ENCODE peak calls at places on chromosomes 5 and 9, in four cellular contexts. One of them, this sample, is unnamed.
A peak's percentile ranks its signal among the peaks of the same experiment; 100 is the strongest.

GRCh38 chr9:122220673-122221222 is 8.0 kb downstream of the LHX6 start:
- DNase-seq in upper lobe of left lung: no peak
- DNase-seq in testis: no peak
- DNase-seq in CD4-positive, alpha-beta T cell: no peak
- DNase-seq in this sample: no peak

GRCh38 chr9:75997196-75997595 is 106.7 kb downstream of the PCSK5 start:
- DNase-seq in upper lobe of left lung: no peak
- DNase-seq in testis: no peak
- DNase-seq in CD4-positive, alpha-beta T cell: no peak
- DNase-seq in this sample: no peak

GRCh38 chr9:16434522-16434921 is 435.9 kb downstream of the BNC2 start:
- DNase-seq in upper lobe of left lung: no peak
- DNase-seq in testis: no peak
- DNase-seq in CD4-positive, alpha-beta T cell: no peak
- DNase-seq in this sample: no peak

GRCh38 chr5:37272564-37272963 is 23.4 kb upstream of the CPLANE1 start:
- DNase-seq in upper lobe of left lung: no peak
- DNase-seq in testis: no peak
- DNase-seq in CD4-positive, alpha-beta T cell: no peak
- DNase-seq in this sample: no peak

GRCh38 chr9:87119328-87119881 is 172.1 kb upstream of the GAS1 start:
- DNase-seq in upper lobe of left lung: peak; percentile 50
- DNase-seq in testis: peak; percentile 36
- DNase-seq in CD4-positive, alpha-beta T cell: no peak
- DNase-seq in this sample: no peak

GRCh38 chr5:16502866-16503265 is 37.3 kb upstream of the ZNF622 start:
- DNase-seq in upper lobe of left lung: no peak
- DNase-seq in testis: no peak
- DNase-seq in CD4-positive, alpha-beta T cell: no peak
- DNase-seq in this sample: no peak

GRCh38 chr9:5842926-5843325 is 10.0 kb upstream of the ERMP1 start:
- DNase-seq in upper lobe of left lung: no peak
- DNase-seq in testis: no peak
- DNase-seq in CD4-positive, alpha-beta T cell: no peak
- DNase-seq in this sample: no peak

GRCh38 chr5:150946351-150946905 is 41.6 kb upstream of the ZNF300 start:
- DNase-seq in upper lobe of left lung: peak; percentile 51
- DNase-seq in testis: peak; percentile 95
- DNase-seq in CD4-positive, alpha-beta T cell: no peak
- DNase-seq in this sample: peak; percentile 78

GRCh38 chr9:132006657-132007370 is 72.9 kb downstream of the MED27 start:
- DNase-seq in upper lobe of left lung: no peak
- DNase-seq in testis: no peak
- DNase-seq in CD4-positive, alpha-beta T cell: no peak
- DNase-seq in this sample: no peak

GRCh38 chr9:133855802-133856592 is 117.8 kb upstream of the SARDH start:
- DNase-seq in upper lobe of left lung: no peak
- DNase-seq in testis: no peak
- DNase-seq in CD4-positive, alpha-beta T cell: no peak
- DNase-seq in this sample: no peak

GRCh38 chr9:72911247-72911775 is 41.5 kb downstream of the ALDH1A1 start:
- DNase-seq in upper lobe of left lung: no peak
- DNase-seq in testis: no peak
- DNase-seq in CD4-positive, alpha-beta T cell: no peak
- DNase-seq in this sample: no peak

GRCh38 chr5:56190500-56190899 is 42.6 kb downstream of the ANKRD55 start:
- DNase-seq in upper lobe of left lung: no peak
- DNase-seq in testis: peak; percentile 37
- DNase-seq in CD4-positive, alpha-beta T cell: peak; percentile 47
- DNase-seq in this sample: no peak

GRCh38 chr9:78971505-78971904 is 600.3 kb upstream of the TLE4 start:
- DNase-seq in upper lobe of left lung: no peak
- DNase-seq in testis: no peak
- DNase-seq in CD4-positive, alpha-beta T cell: no peak
- DNase-seq in this sample: no peak

GRCh38 chr5:123785160-123786001 is 273.4 kb downstream of the CSNK1G3 start:
- DNase-seq in upper lobe of left lung: no peak
- DNase-seq in testis: no peak
- DNase-seq in CD4-positive, alpha-beta T cell: no peak
- DNase-seq in this sample: no peak

GRCh38 chr9:100927778-100928177 is 100.7 kb upstream of the PLPPR1 start:
- DNase-seq in upper lobe of left lung: no peak
- DNase-seq in testis: no peak
- DNase-seq in CD4-positive, alpha-beta T cell: no peak
- DNase-seq in this sample: no peak

GRCh38 chr5:168434746-168435321 is 51.4 kb upstream of the RARS1 start:
- DNase-seq in upper lobe of left lung: no peak
- DNase-seq in testis: no peak
- DNase-seq in CD4-positive, alpha-beta T cell: no peak
- DNase-seq in this sample: no peak

GRCh38 chr5:31401691-31402090 is 130.2 kb downstream of the DROSHA start:
- DNase-seq in upper lobe of left lung: no peak
- DNase-seq in testis: no peak
- DNase-seq in CD4-positive, alpha-beta T cell: no peak
- DNase-seq in this sample: no peak

GRCh38 chr5:132383261-132383660 is 13.8 kb downstream of the SLC22A5 start:
- DNase-seq in upper lobe of left lung: no peak
- DNase-seq in testis: no peak
- DNase-seq in CD4-positive, alpha-beta T cell: no peak
- DNase-seq in this sample: no peak

GRCh38 chr5:149134778-149135169 is 6.5 kb upstream of the ABLIM3 start:
- DNase-seq in upper lobe of left lung: no peak
- DNase-seq in testis: no peak
- DNase-seq in CD4-positive, alpha-beta T cell: no peak
- DNase-seq in this sample: no peak

GRCh38 chr9:19807182-19807892 is 18.5 kb upstream of the SLC24A2 start:
- DNase-seq in upper lobe of left lung: no peak
- DNase-seq in testis: no peak
- DNase-seq in CD4-positive, alpha-beta T cell: no peak
- DNase-seq in this sample: no peak

GRCh38 chr5:16551628-16552027 is 65.2 kb downstream of the RETREG1 start:
- DNase-seq in upper lobe of left lung: no peak
- DNase-seq in testis: no peak
- DNase-seq in CD4-positive, alpha-beta T cell: no peak
- DNase-seq in this sample: no peak

GRCh38 chr5:137733922-137734695 is 1.8 kb downstream of the KLHL3 start:
- DNase-seq in upper lobe of left lung: no peak
- DNase-seq in testis: no peak
- DNase-seq in CD4-positive, alpha-beta T cell: no peak
- DNase-seq in this sample: no peak

GRCh38 chr9:2286306-2286705 is 271.2 kb downstream of the SMARCA2 start:
- DNase-seq in upper lobe of left lung: no peak
- DNase-seq in testis: no peak
- DNase-seq in CD4-positive, alpha-beta T cell: no peak
- DNase-seq in this sample: no peak

GRCh38 chr9:99730063-99730462 is 91.6 kb upstream of the NR4A3 start:
- DNase-seq in upper lobe of left lung: no peak
- DNase-seq in testis: no peak
- DNase-seq in CD4-positive, alpha-beta T cell: no peak
- DNase-seq in this sample: no peak

GRCh38 chr9:4177970-4178758 is 121.7 kb downstream of the GLIS3 start:
- DNase-seq in upper lobe of left lung: no peak
- DNase-seq in testis: no peak
- DNase-seq in CD4-positive, alpha-beta T cell: no peak
- DNase-seq in this sample: no peak

GRCh38 chr5:174145821-174146220 is 100.3 kb downstream of the NSG2 start:
- DNase-seq in upper lobe of left lung: no peak
- DNase-seq in testis: no peak
- DNase-seq in CD4-positive, alpha-beta T cell: no peak
- DNase-seq in this sample: peak; percentile 97

GRCh38 chr9:89848060-89849040 is 243.5 kb downstream of the GADD45G start:
- DNase-seq in upper lobe of left lung: no peak
- DNase-seq in testis: no peak
- DNase-seq in CD4-positive, alpha-beta T cell: no peak
- DNase-seq in this sample: no peak

GRCh38 chr5:43007911-43008368 is 32.2 kb downstream of the ANXA2R start:
- DNase-seq in upper lobe of left lung: peak; percentile 47
- DNase-seq in testis: peak; percentile 47
- DNase-seq in CD4-positive, alpha-beta T cell: peak; percentile 79
- DNase-seq in this sample: no peak

GRCh38 chr5:167020418-167020817 is 1271.0 kb upstream of the WWC1 start:
- DNase-seq in upper lobe of left lung: no peak
- DNase-seq in testis: no peak
- DNase-seq in CD4-positive, alpha-beta T cell: no peak
- DNase-seq in this sample: no peak

GRCh38 chr9:80644044-80644443 is 1045.3 kb downstream of the TLE1 start:
- DNase-seq in upper lobe of left lung: no peak
- DNase-seq in testis: no peak
- DNase-seq in CD4-positive, alpha-beta T cell: no peak
- DNase-seq in this sample: no peak

GRCh38 chr5:40676643-40677333 is 2.9 kb upstream of the PTGER4 start:
- DNase-seq in upper lobe of left lung: no peak
- DNase-seq in testis: no peak
- DNase-seq in CD4-positive, alpha-beta T cell: no peak
- DNase-seq in this sample: no peak

GRCh38 chr5:11075010-11075860 is 314.2 kb upstream of the DAP start:
- DNase-seq in upper lobe of left lung: peak; percentile 52
- DNase-seq in testis: no peak
- DNase-seq in CD4-positive, alpha-beta T cell: no peak
- DNase-seq in this sample: peak; percentile 22

GRCh38 chr5:154190652-154191304 is at the start of gene GALNT10:
- DNase-seq in upper lobe of left lung: peak; percentile 96
- DNase-seq in testis: peak; percentile 59
- DNase-seq in CD4-positive, alpha-beta T cell: peak; percentile 60
- DNase-seq in this sample: no peak

GRCh38 chr9:22395585-22396205 is 50.9 kb upstream of the DMRTA1 start:
- DNase-seq in upper lobe of left lung: no peak
- DNase-seq in testis: no peak
- DNase-seq in CD4-positive, alpha-beta T cell: no peak
- DNase-seq in this sample: no peak

GRCh38 chr5:97547999-97548797 is 365.2 kb upstream of the RIOK2 start:
- DNase-seq in upper lobe of left lung: no peak
- DNase-seq in testis: no peak
- DNase-seq in CD4-positive, alpha-beta T cell: no peak
- DNase-seq in this sample: no peak

GRCh38 chr5:156155638-156156037 is 171.3 kb upstream of the SGCD start:
- DNase-seq in upper lobe of left lung: no peak
- DNase-seq in testis: no peak
- DNase-seq in CD4-positive, alpha-beta T cell: no peak
- DNase-seq in this sample: no peak

GRCh38 chr9:116717150-116717549 is 30.0 kb downstream of the TRIM32 start:
- DNase-seq in upper lobe of left lung: no peak
- DNase-seq in testis: no peak
- DNase-seq in CD4-positive, alpha-beta T cell: no peak
- DNase-seq in this sample: no peak
- H3K27ac ChIP-seq in upper lobe of left lung: no peak overlapping the region
- H3K27ac ChIP-seq in testis: no peak overlapping the region
- H3K27ac ChIP-seq in CD4-positive, alpha-beta T cell: no peak overlapping the region
- H3K27ac ChIP-seq in this sample: no peak overlapping the region

GRCh38 chr9:95014917-95015316 is 288.4 kb downstream of the AOPEP start:
- DNase-seq in upper lobe of left lung: no peak
- DNase-seq in testis: no peak
- DNase-seq in CD4-positive, alpha-beta T cell: no peak
- DNase-seq in this sample: no peak

GRCh38 chr9:95009459-95009858 is 283.0 kb downstream of the AOPEP start:
- DNase-seq in upper lobe of left lung: no peak
- DNase-seq in testis: no peak
- DNase-seq in CD4-positive, alpha-beta T cell: no peak
- DNase-seq in this sample: no peak

GRCh38 chr9:95012902-95013301 is 286.4 kb downstream of the AOPEP start:
- DNase-seq in upper lobe of left lung: no peak
- DNase-seq in testis: no peak
- DNase-seq in CD4-positive, alpha-beta T cell: no peak
- DNase-seq in this sample: no peak

GRCh38 chr9:95010431-95010838 is 283.9 kb downstream of the AOPEP start:
- DNase-seq in upper lobe of left lung: no peak
- DNase-seq in testis: no peak
- DNase-seq in CD4-positive, alpha-beta T cell: no peak
- DNase-seq in this sample: no peak

DNA sequence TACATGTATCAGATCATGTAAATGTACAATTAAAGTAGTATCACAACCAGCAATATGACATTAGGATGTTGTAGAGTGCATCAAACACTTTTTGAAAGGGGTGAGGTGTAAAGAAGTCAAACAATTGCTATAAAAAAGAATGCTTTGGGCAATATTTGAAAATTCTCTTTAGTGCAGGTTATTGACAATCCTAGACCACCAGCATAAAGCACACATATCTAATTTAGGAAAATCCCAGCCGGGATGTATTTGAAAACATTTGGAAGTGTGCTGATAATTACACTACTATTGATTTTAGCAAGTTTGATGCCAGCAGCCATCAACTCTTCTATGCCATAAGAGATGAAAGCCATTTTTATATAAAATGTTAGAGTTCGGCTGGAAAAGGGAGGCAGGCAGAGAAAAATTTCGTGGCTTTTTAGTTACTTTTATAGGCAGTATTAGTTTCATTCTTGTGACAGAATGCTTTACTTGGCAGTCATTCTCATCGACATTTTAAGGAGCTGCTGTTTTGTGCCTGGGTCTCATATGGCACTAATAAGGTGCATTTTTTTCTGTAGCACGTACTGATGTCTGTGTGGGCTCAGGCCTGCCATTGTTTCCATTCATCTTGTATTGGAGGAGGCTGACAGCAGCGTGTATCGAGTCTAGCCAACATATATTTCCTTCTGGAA is 285.7 kb downstream of the AOPEP start:
- DNase-seq in upper lobe of left lung: no peak
- DNase-seq in testis: no peak
- DNase-seq in CD4-positive, alpha-beta T cell: no peak
- DNase-seq in this sample: no peak
- H3K27ac ChIP-seq in upper lobe of left lung: peak overlapping the region; percentile 48
- H3K27ac ChIP-seq in testis: no peak overlapping the region
- H3K27ac ChIP-seq in CD4-positive, alpha-beta T cell: no peak overlapping the region
- H3K27ac ChIP-seq in this sample: peak overlapping the region; percentile 96

DNA sequence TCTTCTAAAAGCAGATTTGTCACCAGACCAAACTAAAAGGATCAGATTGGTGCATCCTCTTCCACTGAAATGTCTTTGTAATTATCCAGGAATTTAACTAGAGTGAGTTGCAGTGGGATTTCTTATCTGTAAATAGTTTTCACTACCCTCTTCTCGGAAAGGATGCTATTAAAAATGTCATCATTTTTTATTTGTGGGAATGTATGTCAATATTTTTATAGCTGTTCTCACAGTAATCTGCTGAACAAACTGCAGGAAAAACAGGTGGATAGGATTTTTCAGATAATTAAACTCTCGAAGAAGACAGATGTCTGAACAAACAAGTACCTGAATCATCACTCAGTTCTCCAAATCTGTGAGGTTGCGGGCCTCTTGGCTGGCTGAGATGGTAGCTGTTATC is 62.7 kb downstream of the RAB14 start:
- DNase-seq in upper lobe of left lung: no peak
- DNase-seq in testis: no peak
- DNase-seq in CD4-positive, alpha-beta T cell: no peak
- DNase-seq in this sample: no peak
- H3K27ac ChIP-seq in upper lobe of left lung: no peak overlapping the region
- H3K27ac ChIP-seq in testis: no peak overlapping the region
- H3K27ac ChIP-seq in CD4-positive, alpha-beta T cell: no peak overlapping the region
- H3K27ac ChIP-seq in this sample: no peak overlapping the region

DNA sequence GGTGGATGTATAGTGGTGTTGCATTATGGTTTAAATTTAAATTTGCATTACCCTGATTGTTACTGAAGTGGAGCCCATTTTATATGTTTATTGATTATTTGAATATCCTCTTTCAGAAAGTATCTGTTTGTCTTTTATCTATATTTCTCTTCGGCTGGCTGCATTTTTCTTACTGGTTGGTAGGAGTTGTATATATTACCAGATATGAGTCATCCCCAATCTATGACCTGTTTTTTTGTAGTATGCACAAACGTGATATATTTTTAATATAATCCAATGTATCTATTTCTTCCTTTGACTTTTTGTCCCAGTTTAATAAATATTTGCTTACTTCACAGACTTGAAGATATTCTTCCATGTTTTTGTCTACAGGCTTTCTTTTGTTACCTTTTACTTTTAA is 29.3 kb upstream of the CAMK4 start:
- DNase-seq in upper lobe of left lung: no peak
- DNase-seq in testis: no peak
- DNase-seq in CD4-positive, alpha-beta T cell: no peak
- DNase-seq in this sample: no peak
- H3K27ac ChIP-seq in upper lobe of left lung: no peak overlapping the region
- H3K27ac ChIP-seq in testis: no peak overlapping the region
- H3K27ac ChIP-seq in CD4-positive, alpha-beta T cell: no peak overlapping the region
- H3K27ac ChIP-seq in this sample: no peak overlapping the region